ENCODE peak calls at places on chromosomes 2 and 18, in five cellular contexts. Z is NCI-H1092, O is AG08396, W is mucosa of gallbladder, E is astrocyte of the spinal cord. J is an unnamed sample.
A peak's percentile ranks its signal among the peaks of the same experiment; 100 is the strongest.

GRCh38 chr2:105438104-105438929 is 39.5 kb upstream of the FHL2 start:
- DNase-seq in Z (peak; percentile 59), O (peak; percentile 41), E (no peak), W (peak; percentile 42), J (no peak)

GRCh38 chr2:233404227-233404626 is 49.9 kb downstream of the DGKD start:
- DNase-seq in W (peak; percentile 49), O (peak; percentile 57), Z (no peak), E (peak; percentile 33), J (no peak)

GRCh38 chr2:12734914-12735654 is 18.3 kb downstream of the TRIB2 start:
- DNase-seq in O (no peak), W (no peak), E (no peak), Z (no peak), J (no peak)

GRCh38 chr2:239889641-239890055 is 135.5 kb downstream of the NDUFA10 start:
- DNase-seq in O (no peak), W (no peak), E (no peak), Z (no peak), J (no peak)

GRCh38 chr2:219496781-219497494 is 1.8 kb upstream of the GMPPA start:
- DNase-seq in W (no peak), Z (no peak), E (peak; percentile 13), O (no peak), J (no peak)

GRCh38 chr2:70514612-70515055 is 39.0 kb downstream of the TGFA start:
- DNase-seq in W (peak; percentile 83), Z (peak; percentile 58), O (no peak), E (no peak), J (peak; percentile 56)

GRCh38 chr18:10660485-10660884 is 134.7 kb downstream of the NAPG start:
- DNase-seq in Z (no peak), W (no peak), O (peak; percentile 47), E (peak; percentile 45), J (no peak)

GRCh38 chr2:239801404-239802100 is 223.6 kb downstream of the NDUFA10 start:
- DNase-seq in E (no peak), O (no peak), Z (no peak), W (no peak), J (no peak)

GRCh38 chr2:112074506-112074905 is 19.4 kb downstream of the TMEM87B start:
- DNase-seq in O (no peak), W (no peak), Z (no peak), E (no peak), J (no peak)

GRCh38 chr18:75293591-75293990 is 83.0 kb downstream of the TSHZ1 start:
- DNase-seq in Z (no peak), E (peak; percentile 40), O (no peak), W (no peak), J (no peak)

GRCh38 chr2:134411279-134411827 is 157.5 kb downstream of the MGAT5 start:
- DNase-seq in W (no peak), Z (peak; percentile 51), E (no peak), O (no peak), J (peak; percentile 10)

GRCh38 chr2:69138793-69139510 is 126.0 kb downstream of the ANTXR1 start:
- DNase-seq in E (peak; percentile 90), Z (no peak), O (peak; percentile 72), W (no peak), J (no peak)

GRCh38 chr18:24230766-24231165 is 91.9 kb downstream of the CABYR start:
- DNase-seq in O (no peak), W (no peak), E (no peak), Z (no peak), J (no peak)

GRCh38 chr2:205047273-205047839 is 502.1 kb downstream of the PARD3B start:
- DNase-seq in Z (no peak), E (no peak), O (no peak), W (no peak), J (peak; percentile 63)

GRCh38 chr2:152028182-152028862 is 70.5 kb downstream of the CACNB4 start:
- DNase-seq in O (no peak), Z (no peak), E (peak; percentile 35), W (no peak), J (no peak)

GRCh38 chr2:218003265-218003950 is 613 bp upstream of the TNS1 start:
- DNase-seq in E (peak; percentile 33), Z (no peak), O (no peak), W (peak; percentile 34), J (no peak)

GRCh38 chr2:24926602-24927252 is 6.7 kb upstream of the ADCY3 start:
- DNase-seq in O (no peak), E (no peak), W (peak; percentile 32), Z (no peak), J (no peak)

GRCh38 chr2:26033270-26033768 is 565 bp upstream of the RAB10 start:
- DNase-seq in Z (peak; percentile 86), O (no peak), W (peak; percentile 45), E (peak; percentile 88), J (peak; percentile 91)

GRCh38 chr2:192146069-192147006 is 48.4 kb downstream of the TMEFF2 start:
- DNase-seq in E (peak; percentile 83), O (peak; percentile 18), W (no peak), Z (no peak), J (no peak)

GRCh38 chr2:234377761-234378341 is 119.0 kb downstream of the ARL4C start:
- DNase-seq in W (no peak), O (peak; percentile 24), Z (no peak), E (peak; percentile 92), J (no peak)

GRCh38 chr2:60271718-60272117 is 281.7 kb downstream of the BCL11A start:
- DNase-seq in E (no peak), Z (no peak), O (no peak), W (no peak), J (no peak)

GRCh38 chr2:241218131-241219029 is 29.9 kb downstream of the ANO7 start:
- DNase-seq in E (no peak), W (no peak), O (peak; percentile 63), Z (no peak), J (no peak)

GRCh38 chr18:63040788-63041410 is 278.7 kb downstream of the BCL2 start:
- DNase-seq in O (no peak), W (no peak), E (no peak), Z (no peak), J (no peak)

GRCh38 chr2:222358876-222359275 is 60.1 kb upstream of the PAX3 start:
- DNase-seq in O (no peak), E (peak; percentile 48), Z (no peak), W (no peak), J (no peak)

GRCh38 chr2:99297990-99298389 is 3.0 kb downstream of the LYG1 start:
- DNase-seq in E (no peak), W (no peak), Z (no peak), O (no peak), J (no peak)

GRCh38 chr2:183359867-183360266 is 235.6 kb downstream of the NUP35 start:
- DNase-seq in O (no peak), Z (no peak), E (peak; percentile 42), W (no peak), J (no peak)

GRCh38 chr18:55499526-55499925 is 88.5 kb downstream of the TCF4 start:
- DNase-seq in O (no peak), W (no peak), E (no peak), Z (no peak), J (no peak)

GRCh38 chr18:26480897-26481795 is 67.2 kb downstream of the KCTD1 start:
- DNase-seq in Z (no peak), O (peak; percentile 81), W (peak; percentile 34), E (peak; percentile 96), J (no peak)

GRCh38 chr2:16417711-16418110 is 247.9 kb downstream of the CYRIA start:
- DNase-seq in E (no peak), W (no peak), Z (no peak), O (no peak), J (no peak)

GRCh38 chr2:72146357-72147302 is 1.0 kb downstream of the CYP26B1 start:
- DNase-seq in W (no peak), E (no peak), Z (no peak), O (no peak), J (no peak)

GRCh38 chr18:48007955-48008701 is 77.7 kb upstream of the SMAD2 start:
- DNase-seq in O (peak; percentile 80), W (peak; percentile 22), Z (peak; percentile 71), E (peak; percentile 51), J (no peak)

GRCh38 chr2:240468300-240469238 is 33.1 kb downstream of the GPC1 start:
- DNase-seq in W (no peak), E (no peak), O (peak; percentile 28), Z (no peak), J (no peak)

GRCh38 chr2:129164220-129164619 is 815.2 kb upstream of the RAB6C start:
- DNase-seq in W (no peak), Z (no peak), E (no peak), O (no peak), J (no peak)

GRCh38 chr2:88919087-88919738 is 227.7 kb downstream of the RPIA start:
- DNase-seq in E (peak; percentile 2), Z (no peak), W (no peak), O (peak; percentile 39), J (no peak)

GRCh38 chr18:44556296-44556695 is 124.4 kb upstream of the SETBP1 start:
- DNase-seq in E (no peak), Z (no peak), W (no peak), O (no peak), J (no peak)

GRCh38 chr2:96082211-96083063 is 33.9 kb downstream of the ADRA2B start:
- DNase-seq in E (no peak), O (no peak), W (no peak), Z (no peak), J (no peak)

GRCh38 chr2:8514748-8515389 is 167.0 kb upstream of the ID2 start:
- DNase-seq in O (no peak), Z (no peak), E (no peak), W (no peak), J (no peak)

J was measured in NCI-H1417 treated with DMSO at 0.1 percent for 48 hours.